ENCODE peak calls at places on chromosomes 5 and 9, in five cellular contexts. Y is NB4, V is mucosa of descending colon, A is H1, B is fibroblast of pulmonary artery. N is an unnamed sample.

GRCh38 chr9:24051587-24051986 is 225.5 kb upstream of the ELAVL2 start:
- DNase-seq in V (no peak), A (no peak), Y (no peak), B (no peak), N (no peak)

GRCh38 chr5:8184455-8185063 is 315.6 kb downstream of the MTRR start:
- DNase-seq in V (no peak), A (peak; percentile 50), Y (peak; percentile 53), B (peak; percentile 19), N (peak; percentile 6)

GRCh38 chr9:137046094-137046787 is at the start of gene NPDC1:
- DNase-seq in Y (peak; percentile 79), V (peak; percentile 81), A (peak; percentile 59), B (peak; percentile 69), N (peak; percentile 49)

GRCh38 chr9:18889550-18889949 is 143.5 kb downstream of the SAXO1 start:
- DNase-seq in V (no peak), B (no peak), Y (no peak), A (no peak), N (no peak)

GRCh38 chr9:130445268-130445983 is 665 bp downstream of the ASS1 start:
- DNase-seq in V (peak; percentile 83), B (peak; percentile 81), Y (peak; percentile 90), A (no peak), N (peak; percentile 73)

GRCh38 chr5:116576043-116576713 is 1.6 kb upstream of the SEMA6A start:
- DNase-seq in Y (peak; percentile 47), B (peak; percentile 70), A (peak; percentile 83), V (peak; percentile 78), N (peak; percentile 79)

GRCh38 chr9:134852906-134853654 is 27.5 kb upstream of the FCN2 start:
- DNase-seq in Y (no peak), V (no peak), B (no peak), A (no peak), N (no peak)

GRCh38 chr9:38384990-38385848 is 7.3 kb upstream of the ALDH1B1 start:
- DNase-seq in V (no peak), Y (no peak), B (no peak), A (no peak), N (no peak)

GRCh38 chr5:74588415-74588814 is 52.1 kb downstream of the ENC1 start:
- DNase-seq in Y (no peak), B (no peak), A (no peak), V (no peak), N (no peak)

GRCh38 chr5:90793183-90793582 is 234.6 kb downstream of the ADGRV1 start:
- DNase-seq in A (no peak), V (no peak), Y (no peak), B (no peak), N (no peak)
- TF ChIP-seq CTCF in A (no peak), V (no peak), Y (peak; percentile 2), B (peak; percentile 26), N (peak; percentile 12)

DNA sequence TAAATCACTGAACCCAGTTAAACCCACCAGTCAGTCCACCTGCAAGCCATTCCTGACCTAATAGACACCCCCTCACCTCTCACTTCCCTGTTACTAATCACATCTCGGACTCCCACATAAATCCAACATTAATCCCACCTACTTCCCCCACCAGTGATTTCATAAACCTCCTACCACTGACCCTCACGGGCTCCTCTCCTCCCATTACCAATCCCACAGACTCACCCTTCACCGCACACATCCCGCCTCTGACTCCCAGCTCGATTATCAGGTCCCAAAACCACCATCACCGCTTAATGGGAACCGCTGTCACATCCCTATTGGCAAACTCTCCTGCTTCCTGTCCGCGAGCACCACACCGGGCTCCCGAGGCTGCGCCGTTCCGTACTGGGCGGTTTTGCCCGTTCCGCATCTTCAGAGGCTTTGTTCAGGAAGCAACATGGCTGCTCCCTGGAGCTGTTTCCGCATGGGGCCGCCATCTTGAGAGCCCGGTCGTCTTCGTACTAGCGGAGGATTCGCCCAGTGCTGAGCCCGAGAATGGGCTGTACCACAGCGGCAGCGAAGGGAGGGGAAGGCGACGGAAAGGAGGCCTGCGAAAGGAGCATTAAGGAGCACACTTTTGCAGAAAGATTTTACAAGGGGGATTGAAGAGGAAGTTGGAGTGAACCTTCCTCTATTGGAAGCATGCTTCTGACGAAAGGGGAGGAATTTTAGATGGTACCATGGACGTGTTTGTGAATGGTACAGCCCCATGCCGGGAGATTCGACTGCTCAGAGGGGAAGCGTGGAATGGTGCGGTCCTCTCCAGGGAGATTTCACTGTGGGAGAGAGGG is at the start of gene ZNF300:
- DNase-seq in Y (no peak), B (peak; percentile 97), A (peak; percentile 84), V (peak; percentile 83), N (peak; percentile 91)
- H3K4me3 ChIP-seq in Y (no peak within 1 kb of the TSS), B (peak within 1 kb of the TSS; percentile 65), A (peak within 1 kb of the TSS; percentile 73), V (peak within 1 kb of the TSS; percentile 16), N (peak within 1 kb of the TSS; percentile 86)

GRCh38 chr5:10220253-10220652 is 29.4 kb downstream of the ATPSCKMT start:
- DNase-seq in B (no peak), V (no peak), A (no peak), Y (no peak), N (peak; percentile 17)
- TF ChIP-seq CTCF in B (no peak), V (no peak), A (peak; percentile 25), Y (no peak), N (peak; percentile 28)

GRCh38 chr9:91908746-91909145 is 41.3 kb downstream of the ROR2 start:
- DNase-seq in B (no peak), A (no peak), V (no peak), Y (peak; percentile 73), N (no peak)

GRCh38 chr9:91905958-91906585 is 44.0 kb downstream of the ROR2 start:
- DNase-seq in Y (peak; percentile 86), A (no peak), V (peak; percentile 66), B (no peak), N (no peak)

GRCh38 chr9:91908293-91908623 is 41.8 kb downstream of the ROR2 start:
- DNase-seq in B (no peak), A (no peak), V (no peak), Y (no peak), N (no peak)

GRCh38 chr9:91905237-91905650 is 44.8 kb downstream of the ROR2 start:
- DNase-seq in B (no peak), Y (no peak), V (no peak), A (no peak), N (no peak)

GRCh38 chr9:91907387-91908292 is 42.4 kb downstream of the ROR2 start:
- DNase-seq in V (no peak), Y (no peak), A (no peak), B (no peak), N (no peak)
- H3K4me3 ChIP-seq in V (no peak overlapping the region), Y (no peak overlapping the region), A (no peak overlapping the region), B (no peak overlapping the region), N (no peak overlapping the region)

GRCh38 chr5:139654875-139655491 is 6.8 kb downstream of the CXXC5 start:
- DNase-seq in V (peak; percentile 51), B (no peak), A (no peak), Y (no peak), N (no peak)
- TF ChIP-seq CTCF in V (no peak), B (no peak), A (no peak), Y (no peak), N (no peak)

N was measured in foreskin fibroblast.